ENCODE peak calls at places on chromosome 6, in nine cellular contexts. One of them, this sample, is unnamed. For H3K27me3, the result is how much of the 10 kb centered on the place peaks cover.

GRCh38 chr6:36752886-36753506 is 55.4 kb downstream of the RAB44 start:
- DNase-seq in fibroblast of lung: no peak
- DNase-seq in cardiac muscle cell: no peak
- DNase-seq in Panc1: no peak
- DNase-seq in mesenchymal stem cell: no peak
- DNase-seq in Caco-2: no peak
- DNase-seq in prostate gland: no peak
- DNase-seq in bronchial epithelial cell: no peak
- DNase-seq in tibial artery: peak
- DNase-seq in this sample: no peak

GRCh38 chr6:127980996-127981395 is 80.1 kb upstream of the THEMIS start:
- DNase-seq in prostate gland: no peak
- DNase-seq in mesenchymal stem cell: no peak
- DNase-seq in Panc1: no peak
- DNase-seq in cardiac muscle cell: no peak
- DNase-seq in Caco-2: no peak
- DNase-seq in bronchial epithelial cell: no peak
- DNase-seq in fibroblast of lung: no peak
- DNase-seq in tibial artery: no peak
- DNase-seq in this sample: no peak

GRCh38 chr6:38445912-38446311 is 193.8 kb downstream of the BTBD9 start:
- DNase-seq in Panc1: no peak
- DNase-seq in prostate gland: no peak
- DNase-seq in fibroblast of lung: no peak
- DNase-seq in Caco-2: no peak
- DNase-seq in bronchial epithelial cell: no peak
- DNase-seq in mesenchymal stem cell: no peak
- DNase-seq in cardiac muscle cell: no peak
- DNase-seq in tibial artery: no peak
- DNase-seq in this sample: no peak

GRCh38 chr6:46954819-46955520 is 33.2 kb upstream of the ADGRF5 start:
- DNase-seq in Caco-2: no peak
- DNase-seq in tibial artery: no peak
- DNase-seq in fibroblast of lung: no peak
- DNase-seq in Panc1: no peak
- DNase-seq in bronchial epithelial cell: peak
- DNase-seq in cardiac muscle cell: no peak
- DNase-seq in prostate gland: no peak
- DNase-seq in mesenchymal stem cell: no peak
- DNase-seq in this sample: no peak

GRCh38 chr6:3718407-3718806 is 33.1 kb downstream of the PXDC1 start:
- DNase-seq in prostate gland: no peak
- DNase-seq in cardiac muscle cell: no peak
- DNase-seq in mesenchymal stem cell: no peak
- DNase-seq in fibroblast of lung: no peak
- DNase-seq in Panc1: no peak
- DNase-seq in bronchial epithelial cell: no peak
- DNase-seq in tibial artery: no peak
- DNase-seq in Caco-2: no peak
- DNase-seq in this sample: no peak

GRCh38 chr6:73613806-73614536 is 39.8 kb downstream of the SLC17A5 start:
- DNase-seq in fibroblast of lung: no peak
- DNase-seq in prostate gland: no peak
- DNase-seq in cardiac muscle cell: no peak
- DNase-seq in mesenchymal stem cell: no peak
- DNase-seq in tibial artery: no peak
- DNase-seq in bronchial epithelial cell: no peak
- DNase-seq in Panc1: no peak
- DNase-seq in Caco-2: no peak
- DNase-seq in this sample: no peak

GRCh38 chr6:112383191-112383590 is 36.1 kb downstream of the RFPL4B start:
- DNase-seq in Panc1: no peak
- DNase-seq in Caco-2: no peak
- DNase-seq in bronchial epithelial cell: no peak
- DNase-seq in cardiac muscle cell: no peak
- DNase-seq in prostate gland: no peak
- DNase-seq in mesenchymal stem cell: no peak
- DNase-seq in fibroblast of lung: no peak
- DNase-seq in tibial artery: no peak
- DNase-seq in this sample: no peak

GRCh38 chr6:87623248-87623647 is 33.3 kb downstream of the ORC3 start:
- DNase-seq in cardiac muscle cell: peak
- DNase-seq in Caco-2: no peak
- DNase-seq in fibroblast of lung: no peak
- DNase-seq in tibial artery: no peak
- DNase-seq in bronchial epithelial cell: no peak
- DNase-seq in prostate gland: no peak
- DNase-seq in mesenchymal stem cell: peak
- DNase-seq in Panc1: no peak
- DNase-seq in this sample: no peak

GRCh38 chr6:121826156-121826810 is 390.8 kb downstream of the GJA1 start:
- DNase-seq in prostate gland: no peak
- DNase-seq in cardiac muscle cell: peak
- DNase-seq in mesenchymal stem cell: peak
- DNase-seq in fibroblast of lung: peak
- DNase-seq in Caco-2: no peak
- DNase-seq in Panc1: peak
- DNase-seq in tibial artery: no peak
- DNase-seq in bronchial epithelial cell: peak
- DNase-seq in this sample: no peak

GRCh38 chr6:15872252-15873103 is 209.7 kb upstream of the DTNBP1 start:
- DNase-seq in mesenchymal stem cell: peak
- DNase-seq in Caco-2: no peak
- DNase-seq in prostate gland: no peak
- DNase-seq in cardiac muscle cell: peak
- DNase-seq in Panc1: no peak
- DNase-seq in bronchial epithelial cell: no peak
- DNase-seq in fibroblast of lung: peak
- DNase-seq in tibial artery: no peak
- DNase-seq in this sample: no peak

GRCh38 chr6:116840091-116840490 is 11.2 kb upstream of the GPRC6A start:
- DNase-seq in mesenchymal stem cell: peak
- DNase-seq in fibroblast of lung: peak
- DNase-seq in cardiac muscle cell: peak
- DNase-seq in bronchial epithelial cell: peak
- DNase-seq in Caco-2: no peak
- DNase-seq in Panc1: no peak
- DNase-seq in prostate gland: no peak
- DNase-seq in tibial artery: no peak
- DNase-seq in this sample: no peak

GRCh38 chr6:161228096-161228495 is 45.8 kb downstream of the AGPAT4 start:
- DNase-seq in bronchial epithelial cell: no peak
- DNase-seq in cardiac muscle cell: no peak
- DNase-seq in Panc1: no peak
- DNase-seq in fibroblast of lung: no peak
- DNase-seq in tibial artery: peak
- DNase-seq in prostate gland: no peak
- DNase-seq in Caco-2: no peak
- DNase-seq in mesenchymal stem cell: no peak
- DNase-seq in this sample: no peak

GRCh38 chr6:23621026-23621425 is 505.0 kb upstream of the NRSN1 start:
- DNase-seq in fibroblast of lung: peak
- DNase-seq in Panc1: no peak
- DNase-seq in cardiac muscle cell: peak
- DNase-seq in Caco-2: no peak
- DNase-seq in prostate gland: no peak
- DNase-seq in tibial artery: no peak
- DNase-seq in bronchial epithelial cell: no peak
- DNase-seq in mesenchymal stem cell: peak
- DNase-seq in this sample: no peak

GRCh38 chr6:68069921-68070709 is 565.0 kb upstream of the ADGRB3 start:
- DNase-seq in fibroblast of lung: peak
- DNase-seq in Caco-2: no peak
- DNase-seq in Panc1: no peak
- DNase-seq in tibial artery: no peak
- DNase-seq in bronchial epithelial cell: no peak
- DNase-seq in cardiac muscle cell: no peak
- DNase-seq in prostate gland: no peak
- DNase-seq in mesenchymal stem cell: no peak
- DNase-seq in this sample: no peak

GRCh38 chr6:120826253-120826652 is 508.0 kb downstream of the TBC1D32 start:
- DNase-seq in Panc1: peak
- DNase-seq in tibial artery: no peak
- DNase-seq in bronchial epithelial cell: peak
- DNase-seq in prostate gland: peak
- DNase-seq in mesenchymal stem cell: peak
- DNase-seq in Caco-2: peak
- DNase-seq in cardiac muscle cell: peak
- DNase-seq in fibroblast of lung: peak
- DNase-seq in this sample: no peak

GRCh38 chr6:14882394-14883073 is 363.3 kb upstream of the JARID2 start:
- DNase-seq in cardiac muscle cell: no peak
- DNase-seq in Panc1: no peak
- DNase-seq in prostate gland: no peak
- DNase-seq in bronchial epithelial cell: peak
- DNase-seq in fibroblast of lung: peak
- DNase-seq in mesenchymal stem cell: no peak
- DNase-seq in tibial artery: no peak
- DNase-seq in Caco-2: no peak
- DNase-seq in this sample: no peak

GRCh38 chr6:135853227-135853626 is 1.7 kb downstream of the PDE7B start:
- DNase-seq in cardiac muscle cell: peak
- DNase-seq in fibroblast of lung: peak
- DNase-seq in prostate gland: no peak
- DNase-seq in bronchial epithelial cell: no peak
- DNase-seq in Caco-2: no peak
- DNase-seq in tibial artery: no peak
- DNase-seq in Panc1: no peak
- DNase-seq in mesenchymal stem cell: no peak
- DNase-seq in this sample: no peak

GRCh38 chr6:104955927-104956662 is 812 bp upstream of the LIN28B start:
- DNase-seq in tibial artery: no peak
- DNase-seq in Caco-2: peak
- DNase-seq in bronchial epithelial cell: no peak
- DNase-seq in mesenchymal stem cell: peak
- DNase-seq in fibroblast of lung: no peak
- DNase-seq in Panc1: no peak
- DNase-seq in prostate gland: no peak
- DNase-seq in cardiac muscle cell: no peak
- DNase-seq in this sample: no peak

GRCh38 chr6:135673671-135674309 is 176.2 kb upstream of the AHI1 start:
- DNase-seq in Panc1: no peak
- DNase-seq in fibroblast of lung: peak
- DNase-seq in Caco-2: no peak
- DNase-seq in cardiac muscle cell: peak
- DNase-seq in bronchial epithelial cell: no peak
- DNase-seq in tibial artery: no peak
- DNase-seq in prostate gland: no peak
- DNase-seq in mesenchymal stem cell: no peak
- DNase-seq in this sample: no peak

DNA sequence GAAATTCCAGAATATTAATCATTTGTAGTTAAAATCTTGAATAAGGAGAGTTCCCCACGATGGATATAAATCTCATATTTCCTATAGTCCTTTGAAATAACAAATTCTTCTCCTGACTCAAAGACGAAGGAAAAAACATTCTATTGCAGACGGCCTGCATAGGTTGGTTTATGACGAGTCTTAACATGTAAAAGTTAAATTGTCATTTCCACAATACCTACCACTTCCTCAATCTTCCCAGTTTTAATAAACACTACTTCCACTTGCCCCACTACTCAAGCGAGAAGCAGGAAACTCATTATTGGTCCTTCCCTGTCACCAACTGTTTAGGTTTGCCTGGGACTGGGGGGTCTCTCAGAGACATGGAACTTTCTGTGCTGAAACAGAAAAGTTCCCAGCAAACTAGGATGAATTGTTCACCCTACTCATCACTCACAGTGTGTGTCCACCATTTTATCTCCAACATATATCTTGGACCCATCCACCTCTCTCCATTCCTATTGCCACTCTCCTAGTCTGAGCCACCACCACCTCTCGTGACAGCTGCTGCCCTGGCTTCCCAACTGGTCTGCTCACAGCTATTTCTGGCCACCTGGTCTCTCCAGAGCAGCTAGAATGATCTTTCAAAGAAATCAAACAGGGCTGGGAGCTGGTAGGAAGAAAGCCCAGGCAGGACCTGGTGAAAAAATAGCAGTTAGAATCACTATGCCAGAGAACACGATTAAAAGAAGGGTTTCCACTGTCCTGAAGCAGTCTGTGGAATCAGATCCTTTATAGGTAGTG is 15.1 kb upstream of the ZSCAN9 start:
- DNase-seq in mesenchymal stem cell: no peak
- DNase-seq in fibroblast of lung: no peak
- DNase-seq in cardiac muscle cell: no peak
- DNase-seq in Panc1: no peak
- DNase-seq in Caco-2: no peak
- DNase-seq in bronchial epithelial cell: peak
- DNase-seq in prostate gland: no peak
- DNase-seq in tibial artery: no peak
- DNase-seq in this sample: no peak
- H3K27me3 ChIP-seq in mesenchymal stem cell: half or more
- H3K27me3 ChIP-seq in fibroblast of lung: under half
- H3K27me3 ChIP-seq in cardiac muscle cell: half or more
- H3K27me3 ChIP-seq in Panc1: under half
- H3K27me3 ChIP-seq in Caco-2: under half
- H3K27me3 ChIP-seq in bronchial epithelial cell: under half
- H3K27me3 ChIP-seq in prostate gland: under half
- H3K27me3 ChIP-seq in tibial artery: under half
- H3K27me3 ChIP-seq in this sample: half or more

GRCh38 chr6:163904161-163904560 is 489.6 kb downstream of the QKI start:
- DNase-seq in mesenchymal stem cell: no peak
- DNase-seq in tibial artery: no peak
- DNase-seq in fibroblast of lung: no peak
- DNase-seq in bronchial epithelial cell: no peak
- DNase-seq in prostate gland: no peak
- DNase-seq in Caco-2: no peak
- DNase-seq in cardiac muscle cell: no peak
- DNase-seq in Panc1: no peak
- DNase-seq in this sample: no peak
- H3K4me3 ChIP-seq in mesenchymal stem cell: no peak
- H3K4me3 ChIP-seq in tibial artery: no peak
- H3K4me3 ChIP-seq in fibroblast of lung: no peak
- H3K4me3 ChIP-seq in bronchial epithelial cell: no peak
- H3K4me3 ChIP-seq in prostate gland: no peak
- H3K4me3 ChIP-seq in Caco-2: no peak
- H3K4me3 ChIP-seq in cardiac muscle cell: no peak
- H3K4me3 ChIP-seq in Panc1: no peak
- H3K4me3 ChIP-seq in this sample: no peak

GRCh38 chr6:132214716-132215115 is 186.6 kb downstream of the MOXD1 start:
- DNase-seq in prostate gland: no peak
- DNase-seq in bronchial epithelial cell: no peak
- DNase-seq in tibial artery: no peak
- DNase-seq in fibroblast of lung: no peak
- DNase-seq in Caco-2: no peak
- DNase-seq in Panc1: no peak
- DNase-seq in cardiac muscle cell: peak
- DNase-seq in mesenchymal stem cell: no peak
- DNase-seq in this sample: no peak
- H3K27me3 ChIP-seq in prostate gland: under half
- H3K27me3 ChIP-seq in bronchial epithelial cell: under half
- H3K27me3 ChIP-seq in tibial artery: under half
- H3K27me3 ChIP-seq in fibroblast of lung: under half
- H3K27me3 ChIP-seq in Caco-2: under half
- H3K27me3 ChIP-seq in Panc1: under half
- H3K27me3 ChIP-seq in cardiac muscle cell: under half
- H3K27me3 ChIP-seq in mesenchymal stem cell: under half
- H3K27me3 ChIP-seq in this sample: under half

DNA sequence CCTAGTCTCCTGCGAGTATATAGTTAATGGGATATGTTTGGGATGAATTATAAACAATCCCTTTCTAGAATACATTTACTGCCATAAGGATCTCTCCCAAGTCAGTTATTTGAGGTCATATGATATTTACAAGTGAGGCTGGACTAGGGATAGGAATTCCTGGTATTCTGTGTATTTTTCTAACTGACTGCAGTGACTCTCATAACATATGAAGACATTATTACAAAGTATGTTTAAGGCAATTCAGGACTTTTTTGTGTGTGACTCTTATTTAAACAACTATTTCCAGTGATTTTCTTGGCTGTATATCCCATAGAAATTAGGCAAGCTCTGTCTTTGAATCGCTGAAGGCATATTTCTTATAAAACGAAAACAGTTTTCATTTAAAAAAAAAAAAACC is 18.4 kb upstream of the TNFAIP3 start:
- DNase-seq in cardiac muscle cell: peak
- DNase-seq in prostate gland: no peak
- DNase-seq in Panc1: no peak
- DNase-seq in fibroblast of lung: peak
- DNase-seq in tibial artery: no peak
- DNase-seq in Caco-2: no peak
- DNase-seq in mesenchymal stem cell: peak
- DNase-seq in bronchial epithelial cell: no peak
- DNase-seq in this sample: no peak
- H3K4me3 ChIP-seq in cardiac muscle cell: no peak
- H3K4me3 ChIP-seq in prostate gland: no peak
- H3K4me3 ChIP-seq in Panc1: no peak
- H3K4me3 ChIP-seq in fibroblast of lung: no peak
- H3K4me3 ChIP-seq in tibial artery: no peak
- H3K4me3 ChIP-seq in Caco-2: no peak
- H3K4me3 ChIP-seq in mesenchymal stem cell: peak
- H3K4me3 ChIP-seq in bronchial epithelial cell: no peak
- H3K4me3 ChIP-seq in this sample: no peak